ENCODE peak calls at places on chromosome 2, in nine cellular contexts. One of them, this sample, is unnamed.

GRCh38 chr2:176392125-176392704 is 123.0 kb downstream of the MTX2 start:
- DNase-seq in K562: no peak
- DNase-seq in cardiac fibroblast: no peak
- DNase-seq in mesothelial cell of epicardium: no peak
- DNase-seq in foreskin fibroblast: no peak
- DNase-seq in epithelial cell of esophagus: no peak
- DNase-seq in prostate gland: peak
- DNase-seq in nephron progenitor cell: no peak
- DNase-seq in osteocyte: no peak
- DNase-seq in this sample: no peak

GRCh38 chr2:219517954-219518778 is 3.9 kb downstream of the ASIC4 start:
- DNase-seq in K562: no peak
- DNase-seq in cardiac fibroblast: no peak
- DNase-seq in mesothelial cell of epicardium: no peak
- DNase-seq in foreskin fibroblast: no peak
- DNase-seq in epithelial cell of esophagus: no peak
- DNase-seq in prostate gland: no peak
- DNase-seq in nephron progenitor cell: no peak
- DNase-seq in osteocyte: no peak
- DNase-seq in this sample: no peak

GRCh38 chr2:15809504-15809903 is 130.8 kb upstream of the MYCN start:
- DNase-seq in K562: no peak
- DNase-seq in cardiac fibroblast: no peak
- DNase-seq in mesothelial cell of epicardium: no peak
- DNase-seq in foreskin fibroblast: no peak
- DNase-seq in epithelial cell of esophagus: no peak
- DNase-seq in prostate gland: no peak
- DNase-seq in nephron progenitor cell: no peak
- DNase-seq in osteocyte: no peak
- DNase-seq in this sample: no peak

GRCh38 chr2:238890131-238890530 is 42.2 kb downstream of the TWIST2 start:
- DNase-seq in K562: no peak
- DNase-seq in cardiac fibroblast: no peak
- DNase-seq in mesothelial cell of epicardium: no peak
- DNase-seq in foreskin fibroblast: no peak
- DNase-seq in epithelial cell of esophagus: no peak
- DNase-seq in prostate gland: no peak
- DNase-seq in nephron progenitor cell: no peak
- DNase-seq in osteocyte: no peak
- DNase-seq in this sample: no peak

GRCh38 chr2:146874260-146874658 is 970.6 kb upstream of the ACVR2A start:
- DNase-seq in K562: no peak
- DNase-seq in cardiac fibroblast: peak
- DNase-seq in mesothelial cell of epicardium: no peak
- DNase-seq in foreskin fibroblast: peak
- DNase-seq in epithelial cell of esophagus: peak
- DNase-seq in prostate gland: no peak
- DNase-seq in nephron progenitor cell: no peak
- DNase-seq in osteocyte: no peak
- DNase-seq in this sample: no peak

GRCh38 chr2:227703961-227704360 is 13.9 kb downstream of the SLC19A3 start:
- DNase-seq in K562: no peak
- DNase-seq in cardiac fibroblast: peak
- DNase-seq in mesothelial cell of epicardium: no peak
- DNase-seq in foreskin fibroblast: peak
- DNase-seq in epithelial cell of esophagus: peak
- DNase-seq in prostate gland: no peak
- DNase-seq in nephron progenitor cell: no peak
- DNase-seq in osteocyte: no peak
- DNase-seq in this sample: peak

GRCh38 chr2:146721486-146721885 is 1123.3 kb upstream of the ACVR2A start:
- DNase-seq in K562: no peak
- DNase-seq in cardiac fibroblast: no peak
- DNase-seq in mesothelial cell of epicardium: no peak
- DNase-seq in foreskin fibroblast: no peak
- DNase-seq in epithelial cell of esophagus: peak
- DNase-seq in prostate gland: peak
- DNase-seq in nephron progenitor cell: no peak
- DNase-seq in osteocyte: no peak
- DNase-seq in this sample: no peak

GRCh38 chr2:224405412-224405811 is 3.5 kb upstream of the FAM124B start:
- DNase-seq in K562: no peak
- DNase-seq in cardiac fibroblast: no peak
- DNase-seq in mesothelial cell of epicardium: no peak
- DNase-seq in foreskin fibroblast: no peak
- DNase-seq in epithelial cell of esophagus: no peak
- DNase-seq in prostate gland: no peak
- DNase-seq in nephron progenitor cell: no peak
- DNase-seq in osteocyte: no peak
- DNase-seq in this sample: no peak

GRCh38 chr2:130915149-130915548 is 78.4 kb downstream of the ARHGEF4 start:
- DNase-seq in K562: no peak
- DNase-seq in cardiac fibroblast: no peak
- DNase-seq in mesothelial cell of epicardium: no peak
- DNase-seq in foreskin fibroblast: no peak
- DNase-seq in epithelial cell of esophagus: peak
- DNase-seq in prostate gland: no peak
- DNase-seq in nephron progenitor cell: no peak
- DNase-seq in osteocyte: no peak
- DNase-seq in this sample: no peak

GRCh38 chr2:128714861-128715312 is 396.2 kb upstream of the HS6ST1 start:
- DNase-seq in K562: no peak
- DNase-seq in cardiac fibroblast: no peak
- DNase-seq in mesothelial cell of epicardium: no peak
- DNase-seq in foreskin fibroblast: no peak
- DNase-seq in epithelial cell of esophagus: no peak
- DNase-seq in prostate gland: no peak
- DNase-seq in nephron progenitor cell: no peak
- DNase-seq in osteocyte: peak
- DNase-seq in this sample: no peak

GRCh38 chr2:24824071-24824588 is 30.9 kb downstream of the CENPO start:
- DNase-seq in K562: no peak
- DNase-seq in cardiac fibroblast: no peak
- DNase-seq in mesothelial cell of epicardium: no peak
- DNase-seq in foreskin fibroblast: no peak
- DNase-seq in epithelial cell of esophagus: no peak
- DNase-seq in prostate gland: no peak
- DNase-seq in nephron progenitor cell: no peak
- DNase-seq in osteocyte: peak
- DNase-seq in this sample: no peak

GRCh38 chr2:125167820-125168219 is 1142.7 kb downstream of the CNTNAP5 start:
- DNase-seq in K562: no peak
- DNase-seq in cardiac fibroblast: peak
- DNase-seq in mesothelial cell of epicardium: no peak
- DNase-seq in foreskin fibroblast: no peak
- DNase-seq in epithelial cell of esophagus: peak
- DNase-seq in prostate gland: no peak
- DNase-seq in nephron progenitor cell: no peak
- DNase-seq in osteocyte: no peak
- DNase-seq in this sample: no peak

GRCh38 chr2:66189598-66189997 is 245.3 kb upstream of the MEIS1 start:
- DNase-seq in K562: no peak
- DNase-seq in cardiac fibroblast: peak
- DNase-seq in mesothelial cell of epicardium: no peak
- DNase-seq in foreskin fibroblast: peak
- DNase-seq in epithelial cell of esophagus: peak
- DNase-seq in prostate gland: no peak
- DNase-seq in nephron progenitor cell: no peak
- DNase-seq in osteocyte: no peak
- DNase-seq in this sample: no peak

GRCh38 chr2:204971219-204971907 is 426.1 kb downstream of the PARD3B start:
- DNase-seq in K562: no peak
- DNase-seq in cardiac fibroblast: no peak
- DNase-seq in mesothelial cell of epicardium: no peak
- DNase-seq in foreskin fibroblast: no peak
- DNase-seq in epithelial cell of esophagus: no peak
- DNase-seq in prostate gland: no peak
- DNase-seq in nephron progenitor cell: no peak
- DNase-seq in osteocyte: no peak
- DNase-seq in this sample: no peak

GRCh38 chr2:85753525-85754312 is at the start of gene ATOH8:
- DNase-seq in K562: peak
- DNase-seq in cardiac fibroblast: peak
- DNase-seq in mesothelial cell of epicardium: no peak
- DNase-seq in foreskin fibroblast: peak
- DNase-seq in epithelial cell of esophagus: peak
- DNase-seq in prostate gland: peak
- DNase-seq in nephron progenitor cell: peak
- DNase-seq in osteocyte: no peak
- DNase-seq in this sample: peak

GRCh38 chr2:132585982-132586608 is 83.9 kb downstream of the LYPD1 start:
- DNase-seq in K562: no peak
- DNase-seq in cardiac fibroblast: no peak
- DNase-seq in mesothelial cell of epicardium: no peak
- DNase-seq in foreskin fibroblast: no peak
- DNase-seq in epithelial cell of esophagus: no peak
- DNase-seq in prostate gland: no peak
- DNase-seq in nephron progenitor cell: no peak
- DNase-seq in osteocyte: peak
- DNase-seq in this sample: no peak

GRCh38 chr2:30026091-30027055 is 105.0 kb upstream of the ALK start:
- DNase-seq in K562: peak
- DNase-seq in cardiac fibroblast: peak
- DNase-seq in mesothelial cell of epicardium: peak
- DNase-seq in foreskin fibroblast: peak
- DNase-seq in epithelial cell of esophagus: peak
- DNase-seq in prostate gland: peak
- DNase-seq in nephron progenitor cell: peak
- DNase-seq in osteocyte: no peak
- DNase-seq in this sample: peak
- TF ChIP-seq CTCF in K562: peak
- TF ChIP-seq CTCF in cardiac fibroblast: peak
- TF ChIP-seq CTCF in mesothelial cell of epicardium: peak
- TF ChIP-seq CTCF in foreskin fibroblast: peak
- TF ChIP-seq CTCF in epithelial cell of esophagus: peak
- TF ChIP-seq CTCF in prostate gland: peak
- TF ChIP-seq CTCF in nephron progenitor cell: peak
- TF ChIP-seq CTCF in osteocyte: peak
- TF ChIP-seq CTCF in this sample: peak

GRCh38 chr2:64904405-64905329 is 84.5 kb upstream of the SLC1A4 start:
- DNase-seq in K562: no peak
- DNase-seq in cardiac fibroblast: no peak
- DNase-seq in mesothelial cell of epicardium: no peak
- DNase-seq in foreskin fibroblast: no peak
- DNase-seq in epithelial cell of esophagus: no peak
- DNase-seq in prostate gland: no peak
- DNase-seq in nephron progenitor cell: no peak
- DNase-seq in osteocyte: no peak
- DNase-seq in this sample: no peak
- TF ChIP-seq CTCF in K562: no peak
- TF ChIP-seq CTCF in cardiac fibroblast: no peak
- TF ChIP-seq CTCF in mesothelial cell of epicardium: no peak
- TF ChIP-seq CTCF in foreskin fibroblast: no peak
- TF ChIP-seq CTCF in epithelial cell of esophagus: no peak
- TF ChIP-seq CTCF in prostate gland: no peak
- TF ChIP-seq CTCF in nephron progenitor cell: no peak
- TF ChIP-seq CTCF in osteocyte: no peak
- TF ChIP-seq CTCF in this sample: no peak

DNA sequence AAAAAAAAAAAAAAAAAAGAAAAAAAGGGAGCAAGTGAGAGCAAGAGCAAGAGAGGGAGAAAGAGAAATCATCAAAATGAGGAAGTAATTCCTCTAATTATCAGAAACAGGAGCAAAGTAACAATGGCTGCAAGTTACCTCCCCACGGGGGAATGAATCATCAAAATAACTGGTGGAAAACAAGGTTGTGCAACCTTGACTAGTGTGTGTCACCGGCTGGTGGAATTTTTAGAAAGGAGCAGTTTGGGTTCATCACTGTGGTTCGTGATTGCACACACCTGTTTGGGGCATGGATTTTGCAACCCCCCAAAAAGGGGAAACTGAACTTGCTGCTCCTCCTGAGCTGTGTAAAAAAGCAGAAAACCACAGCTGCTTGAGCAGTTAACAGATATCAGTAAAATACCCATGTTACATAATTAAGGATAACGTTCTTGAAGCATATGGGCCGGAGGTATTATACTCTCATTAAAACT is 184.0 kb upstream of the ZEB2 start:
- DNase-seq in K562: peak
- DNase-seq in cardiac fibroblast: peak
- DNase-seq in mesothelial cell of epicardium: no peak
- DNase-seq in foreskin fibroblast: peak
- DNase-seq in epithelial cell of esophagus: peak
- DNase-seq in prostate gland: no peak
- DNase-seq in nephron progenitor cell: no peak
- DNase-seq in osteocyte: no peak
- DNase-seq in this sample: peak
- TF ChIP-seq CTCF in K562: peak
- TF ChIP-seq CTCF in cardiac fibroblast: no peak
- TF ChIP-seq CTCF in mesothelial cell of epicardium: no peak
- TF ChIP-seq CTCF in foreskin fibroblast: no peak
- TF ChIP-seq CTCF in epithelial cell of esophagus: no peak
- TF ChIP-seq CTCF in prostate gland: no peak
- TF ChIP-seq CTCF in nephron progenitor cell: no peak
- TF ChIP-seq CTCF in osteocyte: no peak
- TF ChIP-seq CTCF in this sample: no peak

DNA sequence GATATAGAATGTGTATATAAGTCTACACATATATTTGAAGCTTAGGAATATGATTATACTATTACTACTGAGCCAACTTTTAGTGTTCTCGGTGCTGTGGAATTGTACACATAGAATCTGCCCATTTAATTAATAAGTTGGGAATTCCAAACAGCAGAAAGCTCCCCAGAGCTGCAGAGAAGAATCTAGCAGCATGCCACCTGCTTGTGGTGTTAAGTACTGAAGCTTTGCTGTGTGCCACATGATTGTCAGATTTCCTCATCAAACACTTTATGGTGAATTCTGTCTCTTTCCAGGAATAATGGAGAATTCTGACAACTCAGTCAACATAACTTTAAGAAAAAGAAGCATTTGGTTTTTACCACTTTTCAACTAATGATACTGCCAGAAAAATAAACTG is 117.8 kb downstream of the WDSUB1 start:
- DNase-seq in K562: no peak
- DNase-seq in cardiac fibroblast: peak
- DNase-seq in mesothelial cell of epicardium: no peak
- DNase-seq in foreskin fibroblast: no peak
- DNase-seq in epithelial cell of esophagus: no peak
- DNase-seq in prostate gland: no peak
- DNase-seq in nephron progenitor cell: no peak
- DNase-seq in osteocyte: no peak
- DNase-seq in this sample: peak
- TF ChIP-seq CTCF in K562: peak
- TF ChIP-seq CTCF in cardiac fibroblast: peak
- TF ChIP-seq CTCF in mesothelial cell of epicardium: no peak
- TF ChIP-seq CTCF in foreskin fibroblast: peak
- TF ChIP-seq CTCF in epithelial cell of esophagus: peak
- TF ChIP-seq CTCF in prostate gland: no peak
- TF ChIP-seq CTCF in nephron progenitor cell: no peak
- TF ChIP-seq CTCF in osteocyte: peak
- TF ChIP-seq CTCF in this sample: peak